ENCODE peak calls at places on chromosomes 4 and X, in five cellular contexts. One of them, this sample, is unnamed.

GRCh38 chr4:168796362-168797106 is 213.5 kb downstream of the CBR4 start:
- DNase-seq in transverse colon: no peak
- DNase-seq in Calu3: no peak
- DNase-seq in CD4-positive, alpha-beta T cell: no peak
- DNase-seq in AG04450: no peak
- DNase-seq in this sample: no peak

GRCh38 chr4:85548116-85548515 is 73.2 kb downstream of the ARHGAP24 start:
- DNase-seq in transverse colon: no peak
- DNase-seq in Calu3: no peak
- DNase-seq in CD4-positive, alpha-beta T cell: no peak
- DNase-seq in AG04450: no peak
- DNase-seq in this sample: no peak

GRCh38 chr4:23685481-23685880 is 204.4 kb downstream of the PPARGC1A start:
- DNase-seq in transverse colon: no peak
- DNase-seq in Calu3: no peak
- DNase-seq in CD4-positive, alpha-beta T cell: no peak
- DNase-seq in AG04450: no peak
- DNase-seq in this sample: no peak

GRCh38 chrX:64195862-64196261 is 9.6 kb downstream of the AMER1 start:
- DNase-seq in transverse colon: no peak
- DNase-seq in Calu3: no peak
- DNase-seq in CD4-positive, alpha-beta T cell: no peak
- DNase-seq in AG04450: no peak
- DNase-seq in this sample: no peak

GRCh38 chr4:145812902-145813301 is 125.7 kb downstream of the ZNF827 start:
- DNase-seq in transverse colon: no peak
- DNase-seq in Calu3: no peak
- DNase-seq in CD4-positive, alpha-beta T cell: no peak
- DNase-seq in AG04450: no peak
- DNase-seq in this sample: no peak

GRCh38 chr4:68209003-68209402 is 36.5 kb downstream of the TMPRSS11B start:
- DNase-seq in transverse colon: no peak
- DNase-seq in Calu3: no peak
- DNase-seq in CD4-positive, alpha-beta T cell: no peak
- DNase-seq in AG04450: no peak
- DNase-seq in this sample: no peak

GRCh38 chrX:28158019-28158777 is 176.9 kb upstream of the DCAF8L1 start:
- DNase-seq in transverse colon: no peak
- DNase-seq in Calu3: no peak
- DNase-seq in CD4-positive, alpha-beta T cell: no peak
- DNase-seq in AG04450: no peak
- DNase-seq in this sample: no peak

GRCh38 chr4:25767877-25768475 is 94.8 kb downstream of the SEL1L3 start:
- DNase-seq in transverse colon: peak
- DNase-seq in Calu3: peak
- DNase-seq in CD4-positive, alpha-beta T cell: no peak
- DNase-seq in AG04450: peak
- DNase-seq in this sample: peak

GRCh38 chr4:112284166-112284565 is 1.5 kb downstream of the TIFA start:
- DNase-seq in transverse colon: no peak
- DNase-seq in Calu3: no peak
- DNase-seq in CD4-positive, alpha-beta T cell: no peak
- DNase-seq in AG04450: no peak
- DNase-seq in this sample: no peak

GRCh38 chr4:72971572-72971971 is 97.9 kb downstream of the COX18 start:
- DNase-seq in transverse colon: no peak
- DNase-seq in Calu3: no peak
- DNase-seq in CD4-positive, alpha-beta T cell: no peak
- DNase-seq in AG04450: peak
- DNase-seq in this sample: no peak

GRCh38 chr4:4462970-4463369 is 76.1 kb downstream of the NSG1 start:
- DNase-seq in transverse colon: no peak
- DNase-seq in Calu3: no peak
- DNase-seq in CD4-positive, alpha-beta T cell: no peak
- DNase-seq in AG04450: no peak
- DNase-seq in this sample: no peak

GRCh38 chrX:2594491-2594890 is 93.7 kb upstream of the DHRSX start:
- DNase-seq in transverse colon: no peak
- DNase-seq in Calu3: no peak
- DNase-seq in CD4-positive, alpha-beta T cell: no peak
- DNase-seq in AG04450: no peak
- DNase-seq in this sample: no peak

GRCh38 chr4:121243476-121243875 is 79.4 kb upstream of the TNIP3 start:
- DNase-seq in transverse colon: no peak
- DNase-seq in Calu3: no peak
- DNase-seq in CD4-positive, alpha-beta T cell: no peak
- DNase-seq in AG04450: no peak
- DNase-seq in this sample: no peak

GRCh38 chrX:77785400-77785745 is 643 bp downstream of the ATRX start:
- DNase-seq in transverse colon: peak
- DNase-seq in Calu3: peak
- DNase-seq in CD4-positive, alpha-beta T cell: peak
- DNase-seq in AG04450: no peak
- DNase-seq in this sample: no peak

GRCh38 chrX:50106051-50106450 is 94.8 kb downstream of the AKAP4 start:
- DNase-seq in transverse colon: no peak
- DNase-seq in Calu3: no peak
- DNase-seq in CD4-positive, alpha-beta T cell: no peak
- DNase-seq in AG04450: no peak
- DNase-seq in this sample: no peak

GRCh38 chr4:114180481-114180880 is 201.0 kb upstream of the ARSJ start:
- DNase-seq in transverse colon: no peak
- DNase-seq in Calu3: peak
- DNase-seq in CD4-positive, alpha-beta T cell: no peak
- DNase-seq in AG04450: peak
- DNase-seq in this sample: no peak

GRCh38 chrX:41445171-41445570 is 2.0 kb upstream of the NYX start:
- DNase-seq in transverse colon: no peak
- DNase-seq in Calu3: no peak
- DNase-seq in CD4-positive, alpha-beta T cell: no peak
- DNase-seq in AG04450: no peak
- DNase-seq in this sample: no peak

GRCh38 chr4:98816386-98816785 is 112.5 kb downstream of the EIF4E start:
- DNase-seq in transverse colon: no peak
- DNase-seq in Calu3: no peak
- DNase-seq in CD4-positive, alpha-beta T cell: no peak
- DNase-seq in AG04450: no peak
- DNase-seq in this sample: no peak

GRCh38 chr4:2168469-2169319 is 73.2 kb downstream of the HAUS3 start:
- DNase-seq in transverse colon: peak
- DNase-seq in Calu3: no peak
- DNase-seq in CD4-positive, alpha-beta T cell: no peak
- DNase-seq in AG04450: no peak
- DNase-seq in this sample: no peak
- TF ChIP-seq CTCF in transverse colon: peak
- TF ChIP-seq CTCF in Calu3: no peak
- TF ChIP-seq CTCF in CD4-positive, alpha-beta T cell: no peak
- TF ChIP-seq CTCF in AG04450: no peak
- TF ChIP-seq CTCF in this sample: no peak

GRCh38 chr4:7964459-7964858 is 24.8 kb upstream of the AFAP1 start:
- DNase-seq in transverse colon: no peak
- DNase-seq in Calu3: no peak
- DNase-seq in CD4-positive, alpha-beta T cell: no peak
- DNase-seq in AG04450: no peak
- DNase-seq in this sample: no peak

GRCh38 chr4:7960790-7961655 is 21.4 kb upstream of the AFAP1 start:
- DNase-seq in transverse colon: no peak
- DNase-seq in Calu3: peak
- DNase-seq in CD4-positive, alpha-beta T cell: no peak
- DNase-seq in AG04450: peak
- DNase-seq in this sample: no peak

GRCh38 chr4:7964890-7965662 is 25.4 kb upstream of the AFAP1 start:
- DNase-seq in transverse colon: no peak
- DNase-seq in Calu3: peak
- DNase-seq in CD4-positive, alpha-beta T cell: no peak
- DNase-seq in AG04450: no peak
- DNase-seq in this sample: no peak

GRCh38 chr4:7963691-7964090 is 24.0 kb upstream of the AFAP1 start:
- DNase-seq in transverse colon: no peak
- DNase-seq in Calu3: no peak
- DNase-seq in CD4-positive, alpha-beta T cell: no peak
- DNase-seq in AG04450: no peak
- DNase-seq in this sample: no peak

DNA sequence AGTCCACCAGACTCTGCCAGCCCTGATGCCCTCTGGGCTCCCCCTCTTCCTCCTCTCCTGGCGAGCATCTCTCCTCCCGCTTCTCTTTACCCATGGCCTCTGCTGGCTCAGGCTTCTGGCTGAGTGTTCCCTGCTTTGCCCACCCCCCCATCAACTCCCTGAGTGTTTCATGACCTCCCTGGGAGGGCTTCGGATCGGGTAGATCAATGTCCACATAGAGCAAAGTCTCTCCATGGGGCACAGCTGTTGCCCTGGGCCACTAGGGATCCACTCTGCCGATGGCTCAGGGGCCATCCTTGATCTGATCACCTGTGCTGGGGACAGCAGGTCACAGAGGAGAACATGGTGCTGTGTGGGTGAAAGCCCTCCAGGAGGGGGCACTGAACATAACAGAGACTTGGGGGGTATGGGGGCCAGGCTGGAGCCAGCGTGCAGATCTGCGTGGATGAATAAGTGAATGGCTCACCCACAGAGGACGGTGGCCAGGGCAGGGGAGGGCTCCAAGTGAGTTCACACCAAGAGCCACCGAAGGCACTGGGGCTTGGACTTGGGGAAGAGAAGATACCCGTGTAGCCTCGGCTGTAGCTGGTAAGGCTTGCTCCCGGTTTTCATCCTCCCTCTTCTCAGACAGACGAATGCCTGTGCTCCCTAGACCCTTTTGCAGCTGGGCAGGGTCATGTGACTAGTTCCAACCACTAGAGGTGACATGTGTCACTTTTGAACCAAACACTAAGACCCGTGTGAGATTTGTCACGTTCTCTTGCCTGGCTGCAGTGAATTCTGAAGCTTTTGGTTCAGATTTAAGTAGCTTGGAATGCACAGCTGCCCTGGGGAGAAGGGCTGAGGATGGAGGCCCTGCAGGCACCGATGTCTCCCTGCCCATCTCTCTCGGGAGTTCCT is 23.2 kb upstream of the AFAP1 start:
- DNase-seq in transverse colon: no peak
- DNase-seq in Calu3: no peak
- DNase-seq in CD4-positive, alpha-beta T cell: no peak
- DNase-seq in AG04450: no peak
- DNase-seq in this sample: no peak
- TF ChIP-seq CTCF in transverse colon: no peak
- TF ChIP-seq CTCF in Calu3: no peak
- TF ChIP-seq CTCF in CD4-positive, alpha-beta T cell: no peak
- TF ChIP-seq CTCF in AG04450: no peak
- TF ChIP-seq CTCF in this sample: no peak

GRCh38 chr4:185867770-185868169 is 55.8 kb upstream of the SORBS2 start:
- DNase-seq in transverse colon: no peak
- DNase-seq in Calu3: no peak
- DNase-seq in CD4-positive, alpha-beta T cell: no peak
- DNase-seq in AG04450: no peak
- DNase-seq in this sample: no peak
- TF ChIP-seq CTCF in transverse colon: no peak
- TF ChIP-seq CTCF in Calu3: no peak
- TF ChIP-seq CTCF in CD4-positive, alpha-beta T cell: no peak
- TF ChIP-seq CTCF in AG04450: no peak
- TF ChIP-seq CTCF in this sample: no peak

GRCh38 chrX:142860944-142861343 is 164.8 kb upstream of the SPANXN4 start:
- DNase-seq in transverse colon: no peak
- DNase-seq in Calu3: no peak
- DNase-seq in CD4-positive, alpha-beta T cell: no peak
- DNase-seq in AG04450: no peak
- DNase-seq in this sample: no peak
- TF ChIP-seq CTCF in transverse colon: no peak
- TF ChIP-seq CTCF in Calu3: no peak
- TF ChIP-seq CTCF in CD4-positive, alpha-beta T cell: no peak
- TF ChIP-seq CTCF in AG04450: no peak
- TF ChIP-seq CTCF in this sample: no peak

GRCh38 chrX:117743469-117744251 is 372.9 kb downstream of the KLHL13 start:
- DNase-seq in transverse colon: peak
- DNase-seq in Calu3: no peak
- DNase-seq in CD4-positive, alpha-beta T cell: no peak
- DNase-seq in AG04450: no peak
- DNase-seq in this sample: no peak
- TF ChIP-seq CTCF in transverse colon: peak
- TF ChIP-seq CTCF in Calu3: no peak
- TF ChIP-seq CTCF in CD4-positive, alpha-beta T cell: no peak
- TF ChIP-seq CTCF in AG04450: no peak
- TF ChIP-seq CTCF in this sample: no peak

GRCh38 chr4:148901075-148901705 is 459.0 kb upstream of the NR3C2 start:
- DNase-seq in transverse colon: no peak
- DNase-seq in Calu3: no peak
- DNase-seq in CD4-positive, alpha-beta T cell: no peak
- DNase-seq in AG04450: no peak
- DNase-seq in this sample: no peak
- TF ChIP-seq CTCF in transverse colon: no peak
- TF ChIP-seq CTCF in Calu3: no peak
- TF ChIP-seq CTCF in CD4-positive, alpha-beta T cell: no peak
- TF ChIP-seq CTCF in AG04450: no peak
- TF ChIP-seq CTCF in this sample: no peak

GRCh38 chr4:8910100-8910821 is 38.6 kb upstream of the HMX1 start:
- DNase-seq in transverse colon: peak
- DNase-seq in Calu3: no peak
- DNase-seq in CD4-positive, alpha-beta T cell: no peak
- DNase-seq in AG04450: no peak
- DNase-seq in this sample: no peak

GRCh38 chr4:8912506-8912905 is 40.9 kb upstream of the HMX1 start:
- DNase-seq in transverse colon: no peak
- DNase-seq in Calu3: no peak
- DNase-seq in CD4-positive, alpha-beta T cell: no peak
- DNase-seq in AG04450: no peak
- DNase-seq in this sample: no peak

GRCh38 chr4:8910822-8911310 is 39.2 kb upstream of the HMX1 start:
- DNase-seq in transverse colon: no peak
- DNase-seq in Calu3: no peak
- DNase-seq in CD4-positive, alpha-beta T cell: no peak
- DNase-seq in AG04450: no peak
- DNase-seq in this sample: no peak

GRCh38 chr4:8912089-8912455 is 40.4 kb upstream of the HMX1 start:
- DNase-seq in transverse colon: no peak
- DNase-seq in Calu3: no peak
- DNase-seq in CD4-positive, alpha-beta T cell: no peak
- DNase-seq in AG04450: no peak
- DNase-seq in this sample: no peak

GRCh38 chr4:8911311-8912088 is 39.9 kb upstream of the HMX1 start:
- DNase-seq in transverse colon: peak
- DNase-seq in Calu3: no peak
- DNase-seq in CD4-positive, alpha-beta T cell: no peak
- DNase-seq in AG04450: no peak
- DNase-seq in this sample: no peak
- TF ChIP-seq CTCF in transverse colon: no peak
- TF ChIP-seq CTCF in Calu3: no peak
- TF ChIP-seq CTCF in CD4-positive, alpha-beta T cell: no peak
- TF ChIP-seq CTCF in AG04450: no peak
- TF ChIP-seq CTCF in this sample: no peak